ENCODE peak calls at places on chromosomes 7 and 10, in ten cellular contexts. One of them, this sample, is unnamed.

GRCh38 chr10:122468923-122469781 is 7.8 kb downstream of the HTRA1 start:
- DNase-seq in lung: no peak
- DNase-seq in fibroblast of mammary gland: peak
- DNase-seq in keratinocyte: peak
- DNase-seq in CD8-positive, alpha-beta T cell: no peak
- DNase-seq in heart left ventricle: no peak
- DNase-seq in uterus: peak
- DNase-seq in fibroblast of the aortic adventitia: peak
- DNase-seq in stomach: no peak
- DNase-seq in SK-N-SH: no peak
- DNase-seq in this sample: peak

GRCh38 chr7:138125598-138126111 is 49.4 kb downstream of the AKR1D1 start:
- DNase-seq in lung: no peak
- DNase-seq in fibroblast of mammary gland: peak
- DNase-seq in keratinocyte: no peak
- DNase-seq in CD8-positive, alpha-beta T cell: no peak
- DNase-seq in heart left ventricle: no peak
- DNase-seq in uterus: no peak
- DNase-seq in fibroblast of the aortic adventitia: no peak
- DNase-seq in stomach: no peak
- DNase-seq in SK-N-SH: no peak
- DNase-seq in this sample: peak

GRCh38 chr7:65390588-65390987 is 16.9 kb downstream of the ZNF92 start:
- DNase-seq in lung: no peak
- DNase-seq in fibroblast of mammary gland: no peak
- DNase-seq in keratinocyte: no peak
- DNase-seq in CD8-positive, alpha-beta T cell: no peak
- DNase-seq in heart left ventricle: no peak
- DNase-seq in uterus: no peak
- DNase-seq in fibroblast of the aortic adventitia: no peak
- DNase-seq in stomach: no peak
- DNase-seq in SK-N-SH: no peak
- DNase-seq in this sample: no peak

GRCh38 chr7:148623586-148624282 is 33.2 kb downstream of the C7orf33 start:
- DNase-seq in lung: no peak
- DNase-seq in fibroblast of mammary gland: peak
- DNase-seq in keratinocyte: no peak
- DNase-seq in CD8-positive, alpha-beta T cell: peak
- DNase-seq in heart left ventricle: no peak
- DNase-seq in uterus: no peak
- DNase-seq in fibroblast of the aortic adventitia: peak
- DNase-seq in stomach: no peak
- DNase-seq in SK-N-SH: no peak
- DNase-seq in this sample: no peak

GRCh38 chr7:128841171-128841690 is 11.0 kb downstream of the FLNC start:
- DNase-seq in lung: no peak
- DNase-seq in fibroblast of mammary gland: no peak
- DNase-seq in keratinocyte: no peak
- DNase-seq in CD8-positive, alpha-beta T cell: no peak
- DNase-seq in heart left ventricle: peak
- DNase-seq in uterus: peak
- DNase-seq in fibroblast of the aortic adventitia: no peak
- DNase-seq in stomach: no peak
- DNase-seq in SK-N-SH: no peak
- DNase-seq in this sample: no peak

GRCh38 chr10:114042895-114043531 is 653 bp upstream of the ADRB1 start:
- DNase-seq in lung: peak
- DNase-seq in fibroblast of mammary gland: no peak
- DNase-seq in keratinocyte: no peak
- DNase-seq in CD8-positive, alpha-beta T cell: no peak
- DNase-seq in heart left ventricle: peak
- DNase-seq in uterus: no peak
- DNase-seq in fibroblast of the aortic adventitia: peak
- DNase-seq in stomach: peak
- DNase-seq in SK-N-SH: peak
- DNase-seq in this sample: peak

GRCh38 chr7:7862393-7862792 is 106.2 kb upstream of the GLCCI1 start:
- DNase-seq in lung: no peak
- DNase-seq in fibroblast of mammary gland: no peak
- DNase-seq in keratinocyte: no peak
- DNase-seq in CD8-positive, alpha-beta T cell: no peak
- DNase-seq in heart left ventricle: no peak
- DNase-seq in uterus: no peak
- DNase-seq in fibroblast of the aortic adventitia: no peak
- DNase-seq in stomach: no peak
- DNase-seq in SK-N-SH: no peak
- DNase-seq in this sample: peak

GRCh38 chr10:27155073-27155754 is at the start of gene MASTL:
- DNase-seq in lung: peak
- DNase-seq in fibroblast of mammary gland: peak
- DNase-seq in keratinocyte: peak
- DNase-seq in CD8-positive, alpha-beta T cell: peak
- DNase-seq in heart left ventricle: peak
- DNase-seq in uterus: peak
- DNase-seq in fibroblast of the aortic adventitia: peak
- DNase-seq in stomach: peak
- DNase-seq in SK-N-SH: peak
- DNase-seq in this sample: peak

GRCh38 chr10:72007246-72007892 is 43.2 kb downstream of the CHST3 start:
- DNase-seq in lung: no peak
- DNase-seq in fibroblast of mammary gland: no peak
- DNase-seq in keratinocyte: no peak
- DNase-seq in CD8-positive, alpha-beta T cell: no peak
- DNase-seq in heart left ventricle: peak
- DNase-seq in uterus: peak
- DNase-seq in fibroblast of the aortic adventitia: no peak
- DNase-seq in stomach: no peak
- DNase-seq in SK-N-SH: no peak
- DNase-seq in this sample: no peak

GRCh38 chr10:72009430-72010081 is 45.4 kb downstream of the CHST3 start:
- DNase-seq in lung: peak
- DNase-seq in fibroblast of mammary gland: peak
- DNase-seq in keratinocyte: peak
- DNase-seq in CD8-positive, alpha-beta T cell: no peak
- DNase-seq in heart left ventricle: peak
- DNase-seq in uterus: peak
- DNase-seq in fibroblast of the aortic adventitia: peak
- DNase-seq in stomach: peak
- DNase-seq in SK-N-SH: peak
- DNase-seq in this sample: peak

GRCh38 chr10:72010234-72010992 is 46.2 kb downstream of the CHST3 start:
- DNase-seq in lung: no peak
- DNase-seq in fibroblast of mammary gland: peak
- DNase-seq in keratinocyte: no peak
- DNase-seq in CD8-positive, alpha-beta T cell: no peak
- DNase-seq in heart left ventricle: no peak
- DNase-seq in uterus: peak
- DNase-seq in fibroblast of the aortic adventitia: peak
- DNase-seq in stomach: no peak
- DNase-seq in SK-N-SH: no peak
- DNase-seq in this sample: no peak

GRCh38 chr10:72008096-72008933 is 44.1 kb downstream of the CHST3 start:
- DNase-seq in lung: no peak
- DNase-seq in fibroblast of mammary gland: no peak
- DNase-seq in keratinocyte: no peak
- DNase-seq in CD8-positive, alpha-beta T cell: no peak
- DNase-seq in heart left ventricle: no peak
- DNase-seq in uterus: no peak
- DNase-seq in fibroblast of the aortic adventitia: no peak
- DNase-seq in stomach: no peak
- DNase-seq in SK-N-SH: peak
- DNase-seq in this sample: peak

GRCh38 chr10:72009062-72009429 is 44.9 kb downstream of the CHST3 start:
- DNase-seq in lung: no peak
- DNase-seq in fibroblast of mammary gland: no peak
- DNase-seq in keratinocyte: peak
- DNase-seq in CD8-positive, alpha-beta T cell: no peak
- DNase-seq in heart left ventricle: no peak
- DNase-seq in uterus: no peak
- DNase-seq in fibroblast of the aortic adventitia: no peak
- DNase-seq in stomach: no peak
- DNase-seq in SK-N-SH: no peak
- DNase-seq in this sample: peak
- H3K4me3 ChIP-seq in lung: no peak
- H3K4me3 ChIP-seq in fibroblast of mammary gland: no peak
- H3K4me3 ChIP-seq in keratinocyte: no peak
- H3K4me3 ChIP-seq in CD8-positive, alpha-beta T cell: no peak
- H3K4me3 ChIP-seq in heart left ventricle: no peak
- H3K4me3 ChIP-seq in uterus: no peak
- H3K4me3 ChIP-seq in fibroblast of the aortic adventitia: no peak
- H3K4me3 ChIP-seq in stomach: no peak
- H3K4me3 ChIP-seq in SK-N-SH: no peak
- H3K4me3 ChIP-seq in this sample: no peak

GRCh38 chr7:115748123-115748738 is 282.3 kb downstream of the TFEC start:
- DNase-seq in lung: no peak
- DNase-seq in fibroblast of mammary gland: peak
- DNase-seq in keratinocyte: no peak
- DNase-seq in CD8-positive, alpha-beta T cell: no peak
- DNase-seq in heart left ventricle: no peak
- DNase-seq in uterus: no peak
- DNase-seq in fibroblast of the aortic adventitia: peak
- DNase-seq in stomach: no peak
- DNase-seq in SK-N-SH: no peak
- DNase-seq in this sample: peak

GRCh38 chr7:115749924-115750323 is 280.6 kb downstream of the TFEC start:
- DNase-seq in lung: peak
- DNase-seq in fibroblast of mammary gland: no peak
- DNase-seq in keratinocyte: no peak
- DNase-seq in CD8-positive, alpha-beta T cell: no peak
- DNase-seq in heart left ventricle: no peak
- DNase-seq in uterus: no peak
- DNase-seq in fibroblast of the aortic adventitia: peak
- DNase-seq in stomach: no peak
- DNase-seq in SK-N-SH: no peak
- DNase-seq in this sample: no peak

GRCh38 chr7:115747174-115747573 is 283.4 kb downstream of the TFEC start:
- DNase-seq in lung: no peak
- DNase-seq in fibroblast of mammary gland: no peak
- DNase-seq in keratinocyte: no peak
- DNase-seq in CD8-positive, alpha-beta T cell: no peak
- DNase-seq in heart left ventricle: no peak
- DNase-seq in uterus: no peak
- DNase-seq in fibroblast of the aortic adventitia: peak
- DNase-seq in stomach: no peak
- DNase-seq in SK-N-SH: no peak
- DNase-seq in this sample: no peak
- TF ChIP-seq CTCF in lung: no peak
- TF ChIP-seq CTCF in fibroblast of mammary gland: no peak
- TF ChIP-seq CTCF in keratinocyte: no peak
- TF ChIP-seq CTCF in CD8-positive, alpha-beta T cell: no peak
- TF ChIP-seq CTCF in heart left ventricle: no peak
- TF ChIP-seq CTCF in uterus: no peak
- TF ChIP-seq CTCF in fibroblast of the aortic adventitia: no peak
- TF ChIP-seq CTCF in stomach: no peak
- TF ChIP-seq CTCF in SK-N-SH: no peak
- TF ChIP-seq CTCF in this sample: no peak

DNA sequence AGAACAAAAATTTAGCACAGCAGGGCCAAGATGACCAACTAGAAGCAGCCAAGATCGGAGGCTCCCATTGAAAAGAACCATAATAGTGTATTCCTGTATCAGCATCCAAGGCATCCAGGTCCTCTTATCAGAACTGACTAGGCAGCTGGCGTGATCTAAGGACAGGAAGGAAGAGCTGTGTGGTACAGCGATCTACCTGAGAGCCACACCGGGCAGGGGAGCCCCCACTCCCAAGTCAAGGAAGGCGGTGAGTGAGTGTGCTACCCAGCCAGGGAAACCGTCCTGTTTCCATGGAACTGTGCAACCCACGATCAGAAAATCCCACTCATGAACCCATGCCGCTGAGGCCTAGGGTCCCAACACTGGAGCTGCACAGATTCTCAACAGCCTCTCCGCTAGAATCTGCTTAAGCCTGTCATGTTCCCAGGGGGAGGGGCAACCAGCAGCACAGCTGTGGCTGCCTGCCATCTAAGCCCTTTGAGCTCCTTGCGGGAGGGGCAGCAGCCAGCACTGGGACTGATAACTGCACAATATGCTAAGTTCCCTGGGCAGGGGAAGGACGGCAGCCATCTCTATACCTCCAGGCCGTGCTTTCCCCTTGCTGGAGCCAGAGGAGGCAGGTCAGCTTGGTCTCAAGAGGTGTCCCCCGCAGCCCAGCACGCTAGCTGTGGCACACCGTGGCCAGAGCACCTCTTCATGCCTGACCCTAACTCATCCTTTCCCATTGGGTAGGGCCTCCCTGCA is 213.0 kb upstream of the SMIM30 start:
- DNase-seq in lung: no peak
- DNase-seq in fibroblast of mammary gland: no peak
- DNase-seq in keratinocyte: no peak
- DNase-seq in CD8-positive, alpha-beta T cell: no peak
- DNase-seq in heart left ventricle: peak
- DNase-seq in uterus: no peak
- DNase-seq in fibroblast of the aortic adventitia: no peak
- DNase-seq in stomach: no peak
- DNase-seq in SK-N-SH: no peak
- DNase-seq in this sample: no peak
- H3K4me3 ChIP-seq in lung: no peak
- H3K4me3 ChIP-seq in fibroblast of mammary gland: no peak
- H3K4me3 ChIP-seq in keratinocyte: no peak
- H3K4me3 ChIP-seq in CD8-positive, alpha-beta T cell: no peak
- H3K4me3 ChIP-seq in heart left ventricle: no peak
- H3K4me3 ChIP-seq in uterus: no peak
- H3K4me3 ChIP-seq in fibroblast of the aortic adventitia: no peak
- H3K4me3 ChIP-seq in stomach: no peak
- H3K4me3 ChIP-seq in SK-N-SH: no peak
- H3K4me3 ChIP-seq in this sample: no peak

GRCh38 chr7:136184719-136185118 is 207.6 kb upstream of the MTPN start:
- DNase-seq in lung: no peak
- DNase-seq in fibroblast of mammary gland: no peak
- DNase-seq in keratinocyte: no peak
- DNase-seq in CD8-positive, alpha-beta T cell: no peak
- DNase-seq in heart left ventricle: no peak
- DNase-seq in uterus: no peak
- DNase-seq in fibroblast of the aortic adventitia: no peak
- DNase-seq in stomach: no peak
- DNase-seq in SK-N-SH: no peak
- DNase-seq in this sample: no peak

GRCh38 chr7:136183981-136184380 is 206.8 kb upstream of the MTPN start:
- DNase-seq in lung: no peak
- DNase-seq in fibroblast of mammary gland: no peak
- DNase-seq in keratinocyte: no peak
- DNase-seq in CD8-positive, alpha-beta T cell: no peak
- DNase-seq in heart left ventricle: no peak
- DNase-seq in uterus: no peak
- DNase-seq in fibroblast of the aortic adventitia: no peak
- DNase-seq in stomach: no peak
- DNase-seq in SK-N-SH: no peak
- DNase-seq in this sample: peak

GRCh38 chr7:136179829-136180721 is 202.9 kb upstream of the MTPN start:
- DNase-seq in lung: no peak
- DNase-seq in fibroblast of mammary gland: no peak
- DNase-seq in keratinocyte: no peak
- DNase-seq in CD8-positive, alpha-beta T cell: no peak
- DNase-seq in heart left ventricle: no peak
- DNase-seq in uterus: no peak
- DNase-seq in fibroblast of the aortic adventitia: no peak
- DNase-seq in stomach: no peak
- DNase-seq in SK-N-SH: peak
- DNase-seq in this sample: no peak

GRCh38 chr7:136179154-136179553 is 202.0 kb upstream of the MTPN start:
- DNase-seq in lung: no peak
- DNase-seq in fibroblast of mammary gland: no peak
- DNase-seq in keratinocyte: no peak
- DNase-seq in CD8-positive, alpha-beta T cell: no peak
- DNase-seq in heart left ventricle: no peak
- DNase-seq in uterus: no peak
- DNase-seq in fibroblast of the aortic adventitia: no peak
- DNase-seq in stomach: no peak
- DNase-seq in SK-N-SH: no peak
- DNase-seq in this sample: no peak

GRCh38 chr7:136180984-136181383 is 203.8 kb upstream of the MTPN start:
- DNase-seq in lung: no peak
- DNase-seq in fibroblast of mammary gland: no peak
- DNase-seq in keratinocyte: no peak
- DNase-seq in CD8-positive, alpha-beta T cell: no peak
- DNase-seq in heart left ventricle: no peak
- DNase-seq in uterus: no peak
- DNase-seq in fibroblast of the aortic adventitia: no peak
- DNase-seq in stomach: no peak
- DNase-seq in SK-N-SH: no peak
- DNase-seq in this sample: no peak
- TF ChIP-seq CTCF in lung: no peak
- TF ChIP-seq CTCF in fibroblast of mammary gland: no peak
- TF ChIP-seq CTCF in keratinocyte: no peak
- TF ChIP-seq CTCF in CD8-positive, alpha-beta T cell: no peak
- TF ChIP-seq CTCF in heart left ventricle: no peak
- TF ChIP-seq CTCF in uterus: no peak
- TF ChIP-seq CTCF in fibroblast of the aortic adventitia: no peak
- TF ChIP-seq CTCF in stomach: no peak
- TF ChIP-seq CTCF in SK-N-SH: no peak
- TF ChIP-seq CTCF in this sample: no peak

This sample was measured in bronchial epithelial cell.